ENCODE peak calls at places on chromosome 12, in eight cellular contexts. P is fibroblast of lung; V is neuronal stem cell; F is left lung; C is HepG2; R is brain microvascular endothelial cell; M is cardiac muscle cell; Y is CD8-positive, alpha-beta T cell. U is an unnamed sample.

GRCh38 chr12:65505321-65506121 is 227.0 kb downstream of the MSRB3 start:
- DNase-seq in F (no peak), R (no peak), M (no peak), V (no peak), Y (no peak), P (no peak), C (no peak), U (peak; percentile 2)

GRCh38 chr12:94636462-94637085 is 13.8 kb downstream of the TMCC3 start:
- DNase-seq in P (peak; percentile 45), M (peak; percentile 60), R (no peak), V (no peak), F (no peak), Y (no peak), C (no peak), U (no peak)

GRCh38 chr12:46489951-46490388 is 117.4 kb upstream of the SLC38A2 start:
- DNase-seq in R (no peak), V (no peak), F (no peak), Y (no peak), P (peak; percentile 42), C (peak; percentile 90), M (peak; percentile 48), U (no peak)

GRCh38 chr12:52659395-52659794 is 7.4 kb upstream of the KRT2 start:
- DNase-seq in Y (no peak), V (no peak), F (no peak), P (no peak), C (no peak), R (no peak), M (no peak), U (no peak)

GRCh38 chr12:16197600-16197999 is 79.9 kb downstream of the SLC15A5 start:
- DNase-seq in C (no peak), M (no peak), R (no peak), Y (no peak), F (no peak), V (no peak), P (no peak), U (no peak)

GRCh38 chr12:114918535-114919233 is 234.7 kb upstream of the TBX3 start:
- DNase-seq in Y (no peak), M (peak; percentile 22), V (no peak), P (peak; percentile 80), F (no peak), C (peak; percentile 93), R (peak; percentile 35), U (no peak)

GRCh38 chr12:96194901-96195844 is 998 bp downstream of the ELK3 start:
- DNase-seq in Y (peak; percentile 73), P (peak; percentile 89), M (peak; percentile 86), R (peak; percentile 70), C (no peak), F (peak; percentile 72), V (no peak), U (no peak)

GRCh38 chr12:118032188-118032587 is 15.7 kb downstream of the RFC5 start:
- DNase-seq in V (no peak), F (no peak), Y (no peak), C (no peak), R (no peak), P (no peak), M (no peak), U (no peak)

GRCh38 chr12:9648701-9649531 is 20.6 kb upstream of the CLEC2D start:
- DNase-seq in F (no peak), C (no peak), Y (no peak), M (no peak), P (no peak), V (no peak), R (no peak), U (no peak)

GRCh38 chr12:89709994-89710872 is 1.6 kb upstream of the ATP2B1 start:
- DNase-seq in V (no peak), F (peak; percentile 76), C (no peak), Y (no peak), M (no peak), P (no peak), R (peak; percentile 28), U (no peak)

GRCh38 chr12:20350495-20350894 is 17.8 kb upstream of the PDE3A start:
- DNase-seq in V (no peak), M (peak; percentile 67), P (peak; percentile 71), Y (no peak), C (no peak), F (no peak), R (peak; percentile 83), U (no peak)

GRCh38 chr12:19456176-19456575 is 16.9 kb downstream of the AEBP2 start:
- DNase-seq in Y (no peak), F (no peak), V (no peak), P (no peak), M (no peak), R (no peak), C (no peak), U (no peak)

GRCh38 chr12:106309671-106310313 is 7.3 kb downstream of the TCP11L2 start:
- DNase-seq in V (no peak), Y (no peak), M (peak; percentile 78), R (peak; percentile 47), C (no peak), F (no peak), P (peak; percentile 62), U (no peak)

GRCh38 chr12:46461459-46461858 is 88.9 kb upstream of the SLC38A2 start:
- DNase-seq in C (no peak), M (no peak), R (no peak), P (no peak), F (no peak), Y (no peak), V (no peak), U (no peak)

GRCh38 chr12:42459336-42459847 is 130.2 kb downstream of the PRICKLE1 start:
- DNase-seq in R (no peak), Y (no peak), M (no peak), C (no peak), F (no peak), P (no peak), V (no peak), U (no peak)

GRCh38 chr12:131102991-131103609 is 149.4 kb downstream of the ADGRD1 start:
- DNase-seq in P (no peak), F (peak; percentile 27), C (no peak), M (no peak), V (peak; percentile 20), Y (no peak), R (no peak), U (no peak)

GRCh38 chr12:65892905-65893304 is 68.6 kb downstream of the HMGA2 start:
- DNase-seq in V (no peak), F (no peak), R (peak; percentile 78), P (peak; percentile 72), Y (no peak), M (peak; percentile 58), C (no peak), U (no peak)

GRCh38 chr12:80620281-80620680 is 87.2 kb upstream of the MYF6 start:
- DNase-seq in V (no peak), M (no peak), Y (no peak), F (no peak), P (no peak), R (no peak), C (no peak), U (no peak)

DNA sequence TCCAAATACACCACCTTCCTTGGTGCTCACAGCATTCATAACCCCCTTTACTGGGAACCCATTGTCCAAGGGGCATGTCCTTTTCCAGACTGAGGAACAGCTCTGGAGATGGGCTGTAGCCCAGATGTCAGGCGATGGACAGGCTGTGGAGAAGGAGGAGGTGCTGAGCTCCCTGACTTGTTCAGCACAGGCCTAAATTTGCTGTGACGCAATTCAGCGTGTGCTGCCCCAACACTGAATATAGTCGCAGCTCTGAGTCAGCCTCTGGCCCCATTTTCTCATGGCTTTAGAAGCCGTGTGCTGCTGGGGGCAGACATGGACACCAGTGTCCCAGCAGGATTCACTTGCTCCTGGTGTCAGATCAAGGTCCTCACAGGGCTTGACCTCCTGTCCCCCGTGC is 269.1 kb downstream of the EMP1 start:
- DNase-seq in C (no peak), Y (no peak), R (no peak), F (no peak), M (peak; percentile 17), P (no peak), V (no peak), U (no peak)
- H3K27ac ChIP-seq in C (no peak overlapping the region), Y (no peak overlapping the region), R (no peak overlapping the region), F (no peak overlapping the region), M (no peak overlapping the region), P (no peak overlapping the region), V (no peak overlapping the region), U (no peak overlapping the region)

DNA sequence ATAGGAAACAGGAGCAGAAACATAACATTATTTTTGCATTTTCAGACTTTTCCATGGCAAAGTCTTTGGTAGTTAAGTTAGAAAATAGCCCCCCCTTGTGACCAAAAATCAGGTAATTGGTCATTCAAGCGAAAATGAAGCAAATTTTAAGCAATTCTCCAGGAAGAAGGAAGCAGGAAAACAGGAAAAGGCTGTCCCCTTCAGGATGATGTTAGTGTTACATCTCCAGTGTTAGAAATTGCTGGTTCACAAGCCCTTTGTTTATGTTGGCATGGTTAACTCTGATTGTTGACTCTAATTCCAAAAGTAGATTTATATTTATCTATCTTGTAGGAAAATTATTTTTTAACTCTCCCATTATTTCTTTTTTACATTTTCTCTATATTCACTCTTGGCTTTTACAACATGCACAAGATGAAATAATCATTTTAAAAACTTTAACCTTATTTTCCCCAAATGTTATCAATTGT is 18.8 kb upstream of the GAS2L3 start:
- DNase-seq in P (peak; percentile 93), R (peak; percentile 90), Y (no peak), C (peak; percentile 88), V (peak; percentile 73), F (no peak), M (peak; percentile 94), U (no peak)
- H3K27ac ChIP-seq in P (no peak overlapping the region), R (no peak overlapping the region), Y (no peak overlapping the region), C (peak overlapping the region; percentile 44), V (no peak overlapping the region), F (no peak overlapping the region), M (no peak overlapping the region), U (no peak overlapping the region)

GRCh38 chr12:57451233-57451778 is 3.8 kb upstream of the INHBE start:
- DNase-seq in R (no peak), M (no peak), V (no peak), F (no peak), Y (no peak), P (no peak), C (peak; percentile 94), U (no peak)
- H3K27ac ChIP-seq in R (no peak overlapping the region), M (peak overlapping the region; percentile 91), V (no peak overlapping the region), F (no peak overlapping the region), Y (no peak overlapping the region), P (no peak overlapping the region), C (peak overlapping the region; percentile 58), U (no peak overlapping the region)

DNA sequence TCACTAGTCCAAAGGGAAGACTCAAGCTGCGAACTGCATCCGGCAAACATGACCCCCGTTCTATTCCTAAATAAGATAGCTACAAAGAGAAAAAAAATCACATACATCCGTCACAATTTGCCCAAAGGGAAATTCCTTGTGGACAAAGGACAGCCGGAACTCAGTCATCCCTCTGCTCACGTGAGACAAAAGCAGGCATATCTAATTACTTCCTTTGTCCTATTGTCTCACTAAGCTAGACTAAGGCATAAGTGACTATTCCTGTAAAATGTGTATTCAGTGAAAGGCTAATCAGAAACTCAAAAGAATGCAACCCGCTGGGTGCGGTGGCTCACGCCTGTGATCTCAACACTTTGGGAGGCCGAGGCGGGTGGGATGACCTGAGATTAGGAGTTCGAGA is 27.2 kb upstream of the NINJ2 start:
- DNase-seq in F (no peak), R (no peak), C (no peak), M (no peak), P (no peak), V (no peak), Y (no peak), U (no peak)
- H3K27ac ChIP-seq in F (no peak overlapping the region), R (no peak overlapping the region), C (no peak overlapping the region), M (no peak overlapping the region), P (no peak overlapping the region), V (no peak overlapping the region), Y (no peak overlapping the region), U (no peak overlapping the region)

U was measured in substantia nigra.